ENCODE peak calls at places on chromosome X, in six cellular contexts. K is K562, C is GM12878, O is GM12891, Y is H1, J is HepG2. L is an unnamed sample.

GRCh38 chrX:110138557-110138956 is 135.6 kb downstream of the TMEM164 start:
- DNase-seq in K (no peak), C (no peak), O (no peak), Y (no peak), J (no peak), L (no peak)

GRCh38 chrX:118566359-118566758 is 70.7 kb downstream of the DOCK11 start:
- DNase-seq in K (no peak), C (no peak), O (no peak), Y (no peak), J (no peak), L (no peak)

GRCh38 chrX:18353931-18354368 is 538 bp downstream of the SCML2 start:
- DNase-seq in K (peak), C (no peak), O (no peak), Y (no peak), J (peak), L (no peak)

GRCh38 chrX:46791927-46792825 is 33.3 kb upstream of the SLC9A7 start:
- DNase-seq in K (no peak), C (peak), O (no peak), Y (no peak), J (peak), L (no peak)

GRCh38 chrX:435536-436122 is 48.9 kb upstream of the PPP2R3B start:
- DNase-seq in K (no peak), C (no peak), O (no peak), Y (no peak), J (no peak), L (no peak)

GRCh38 chrX:101025126-101025525 is 26.8 kb downstream of the TRMT2B start:
- DNase-seq in K (no peak), C (no peak), O (no peak), Y (no peak), J (no peak), L (no peak)

GRCh38 chrX:132184871-132185270 is 34.4 kb downstream of the RAP2C start:
- DNase-seq in K (no peak), C (no peak), O (no peak), Y (no peak), J (no peak), L (no peak)

GRCh38 chrX:74421181-74422028 is at the start of gene SLC16A2:
- DNase-seq in K (no peak), C (no peak), O (peak), Y (no peak), J (no peak), L (no peak)

GRCh38 chrX:125436855-125437254 is 117.2 kb downstream of the TEX13C start:
- DNase-seq in K (no peak), C (no peak), O (no peak), Y (no peak), J (no peak), L (no peak)

GRCh38 chrX:38941675-38942074 is 140.4 kb downstream of the MID1IP1 start:
- DNase-seq in K (no peak), C (no peak), O (no peak), Y (no peak), J (no peak), L (no peak)
- TF ChIP-seq POLR2A in K (no peak), C (no peak), O (no peak), Y (no peak), J (no peak), L (no peak)

DNA sequence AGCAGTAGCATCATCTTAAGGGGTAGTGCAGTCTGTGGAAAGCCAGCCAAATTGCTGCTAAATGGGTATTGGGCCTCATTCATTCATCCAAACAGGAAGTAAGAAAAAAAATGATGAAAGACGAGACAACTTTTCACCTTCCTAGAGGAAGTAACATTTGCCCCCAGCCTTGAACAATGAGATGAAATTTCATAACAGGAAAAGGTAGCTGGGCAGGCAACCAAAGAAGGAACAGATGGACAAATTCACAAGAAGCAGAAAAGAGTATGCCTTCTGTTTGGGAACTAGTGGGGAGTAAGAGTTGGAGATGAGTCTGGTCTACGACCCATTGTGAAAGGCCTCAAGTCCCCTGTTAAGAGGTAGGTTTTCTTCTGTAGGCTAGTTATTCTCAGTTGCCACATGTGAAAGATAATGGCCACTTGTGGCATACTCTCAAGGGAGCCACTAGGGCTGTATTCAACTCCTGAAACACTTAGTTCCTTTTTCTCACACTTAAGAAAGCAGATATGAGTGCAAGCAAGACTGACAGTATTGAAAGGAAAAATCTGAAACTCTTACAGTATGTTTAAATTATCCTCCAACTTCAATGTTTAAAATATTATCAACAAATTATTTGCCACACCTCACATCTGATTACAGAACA is 190.4 kb downstream of the AR start:
- DNase-seq in K (no peak), C (no peak), O (no peak), Y (no peak), J (no peak), L (no peak)
- TF ChIP-seq TAF1 in K (no peak), C (no peak), O (no peak), Y (no peak), J (no peak), L (no peak)

DNA sequence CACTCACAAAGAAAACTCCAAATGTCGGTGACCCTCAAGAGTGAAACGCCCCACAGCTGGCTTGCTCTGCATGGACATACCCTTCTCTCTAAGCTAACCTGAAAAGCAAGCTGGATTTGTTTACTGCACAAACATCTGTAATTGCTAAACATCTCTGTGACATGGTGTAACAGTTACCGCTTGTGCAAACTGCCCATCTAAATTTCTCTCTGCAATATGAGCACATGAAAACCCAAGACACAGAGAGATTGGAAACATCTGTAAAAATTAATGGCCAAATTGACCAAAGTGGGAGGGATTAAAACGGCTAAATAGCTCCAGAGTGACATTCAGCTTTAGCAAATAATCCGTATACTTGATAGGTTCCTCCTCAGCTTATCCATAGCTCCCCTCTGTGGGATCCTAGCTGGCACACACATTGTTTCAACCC is 155.0 kb upstream of the MAP3K15 start:
- DNase-seq in K (no peak), C (no peak), O (no peak), Y (no peak), J (peak), L (no peak)
- TF ChIP-seq POLR2AphosphoS5 in K (no peak), C (no peak), O (no peak), Y (no peak), J (no peak), L (no peak)

DNA sequence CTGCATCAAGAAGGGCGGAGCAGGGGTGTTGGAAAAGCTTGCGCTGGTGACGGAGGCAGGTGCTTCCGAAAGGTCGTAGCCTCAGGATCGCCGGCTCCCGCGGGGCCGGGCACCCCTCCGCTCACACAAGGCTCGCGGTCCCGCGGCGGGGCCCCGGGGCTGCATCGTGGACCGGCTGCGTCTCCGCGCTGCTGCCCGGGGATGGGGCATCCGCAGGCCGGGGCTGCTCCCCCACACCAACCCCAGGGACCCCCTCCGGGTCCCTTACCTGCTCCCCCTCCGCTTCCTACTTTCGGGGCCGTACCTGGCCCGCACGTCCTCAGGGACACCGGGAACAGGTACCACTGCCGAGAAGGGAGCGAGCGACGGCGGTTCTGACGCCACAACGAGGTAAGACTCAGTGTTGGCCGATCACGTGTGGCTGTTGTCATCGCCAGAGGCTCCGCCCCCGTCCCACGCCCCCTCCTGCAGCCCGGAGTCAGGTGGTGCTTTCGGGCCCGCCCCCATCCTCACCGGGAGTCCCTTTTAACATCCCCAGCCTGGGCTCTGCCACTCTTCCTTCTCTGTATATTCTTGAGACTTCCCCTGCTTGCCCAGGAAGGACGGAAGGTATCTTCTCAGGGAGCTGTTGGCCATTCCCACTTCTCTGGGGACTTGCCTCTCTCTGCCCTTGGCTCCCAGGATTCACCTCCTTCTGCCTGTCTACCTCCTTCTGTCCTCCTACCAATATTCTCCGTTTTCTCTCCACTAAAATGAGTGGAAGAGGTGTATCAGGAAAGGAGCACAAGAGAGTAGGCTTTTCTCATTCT is at the start of gene BEX2:
- DNase-seq in K (peak), C (no peak), O (peak), Y (peak), J (no peak), L (peak)
- TF ChIP-seq POLR2A in K (peak), C (peak), O (no peak), Y (peak), J (no peak), L (no peak)